ENCODE peak calls at places on chromosomes 11 and 22, in ten cellular contexts. Y is AG04450; Q is MCF 10A; J is HEK293T; P is KG1; K is psoas muscle; B is GM12892; G is amygdala; D is GM10248; E is activated CD8-positive, alpha-beta memory T cell treated with anti-CD3 and anti-CD28 coated beads for 1 hour. O is an unnamed sample.

GRCh38 chr11:61148016-61148640 is 13.1 kb downstream of the VPS37C start:
- DNase-seq in G (no peak), Y (no peak), D (no peak), E (no peak), B (no peak), Q (no peak), J (no peak), K (no peak), P (no peak), O (no peak)

GRCh38 chr11:36010010-36010740 is 66.3 kb downstream of the LDLRAD3 start:
- DNase-seq in Y (no peak), G (no peak), B (no peak), Q (peak; percentile 43), E (no peak), K (no peak), D (no peak), P (no peak), J (no peak), O (no peak)

GRCh38 chr11:200224-201003 is 6.8 kb downstream of the BET1L start:
- DNase-seq in G (no peak), P (no peak), K (no peak), E (no peak), Q (no peak), Y (no peak), J (no peak), D (no peak), B (no peak), O (no peak)

GRCh38 chr11:2885676-2886081 is at the start of gene CDKN1C:
- DNase-seq in Y (no peak), D (peak; percentile 90), G (peak; percentile 73), P (peak; percentile 36), K (peak; percentile 93), E (peak; percentile 56), Q (peak; percentile 63), J (peak; percentile 84), B (peak; percentile 89), O (peak; percentile 63)

GRCh38 chr11:60905047-60905446 is 1.3 kb downstream of the PRPF19 start:
- DNase-seq in P (no peak), G (no peak), B (no peak), Y (no peak), K (no peak), J (no peak), D (no peak), E (no peak), Q (no peak), O (no peak)

GRCh38 chr11:204587-205109 is 2.6 kb downstream of the BET1L start:
- DNase-seq in D (no peak), P (no peak), G (no peak), Q (no peak), J (no peak), K (no peak), Y (no peak), B (no peak), E (no peak), O (no peak)

GRCh38 chr22:50053861-50054260 is 4.2 kb downstream of the TTLL8 start:
- DNase-seq in E (no peak), D (no peak), G (no peak), P (no peak), Y (no peak), K (no peak), B (no peak), Q (no peak), J (no peak), O (no peak)

GRCh38 chr11:2792376-2793250 is 92.8 kb upstream of the KCNQ1OT1 start:
- DNase-seq in J (no peak), B (no peak), Y (no peak), E (no peak), K (peak; percentile 48), Q (no peak), G (no peak), P (no peak), D (no peak), O (peak; percentile 8)

GRCh38 chr22:46366801-46367706 is 31.5 kb downstream of the TRMU start:
- DNase-seq in B (no peak), Y (no peak), D (no peak), J (no peak), Q (no peak), G (no peak), E (no peak), K (peak; percentile 49), P (no peak), O (no peak)

GRCh38 chr11:65588199-65589054 is 7.2 kb downstream of the KCNK7 start:
- DNase-seq in Y (no peak), G (no peak), E (peak; percentile 52), K (peak; percentile 91), B (peak; percentile 98), J (peak; percentile 76), P (no peak), Q (peak; percentile 71), D (peak; percentile 95), O (peak; percentile 80)

GRCh38 chr11:44860967-44861828 is 89.5 kb downstream of the TP53I11 start:
- DNase-seq in P (no peak), K (no peak), Y (no peak), B (no peak), G (no peak), E (no peak), D (no peak), J (no peak), Q (no peak), O (no peak)

GRCh38 chr22:19477321-19478085 is 1.5 kb downstream of the UFD1 start:
- DNase-seq in J (no peak), Q (peak; percentile 14), K (no peak), Y (no peak), E (no peak), B (no peak), P (peak; percentile 4), D (no peak), G (no peak), O (no peak)

GRCh38 chr22:35604671-35605457 is 12.3 kb downstream of the MB start:
- DNase-seq in Y (no peak), G (no peak), Q (no peak), J (no peak), E (no peak), B (no peak), P (no peak), K (no peak), D (no peak), O (peak; percentile 69)

GRCh38 chr11:125468852-125469251 is 27.2 kb downstream of the FEZ1 start:
- DNase-seq in E (no peak), D (no peak), Q (no peak), J (no peak), G (no peak), B (no peak), P (no peak), Y (no peak), K (no peak), O (no peak)

GRCh38 chr11:28900427-28900826 is 792.2 kb downstream of the METTL15 start:
- DNase-seq in K (no peak), Y (no peak), B (no peak), E (no peak), P (no peak), G (no peak), J (no peak), D (no peak), Q (no peak), O (no peak)

GRCh38 chr11:35006389-35007128 is 90.1 kb downstream of the PDHX start:
- DNase-seq in P (no peak), Q (no peak), B (peak; percentile 27), J (no peak), Y (no peak), E (no peak), K (no peak), D (peak; percentile 74), G (no peak), O (no peak)

GRCh38 chr11:128551641-128552335 is 35.6 kb downstream of the ETS1 start:
- DNase-seq in K (no peak), Q (no peak), P (no peak), B (no peak), J (no peak), Y (no peak), D (peak; percentile 50), G (no peak), E (no peak), O (no peak)

GRCh38 chr11:112241486-112241885 is 15.3 kb downstream of the PTS start:
- DNase-seq in Y (peak; percentile 64), E (no peak), G (no peak), K (no peak), P (no peak), Q (no peak), B (no peak), D (no peak), J (no peak), O (no peak)

GRCh38 chr11:64410396-64410718 is 51.4 kb downstream of the RPS6KA4 start:
- DNase-seq in Y (no peak), D (no peak), Q (no peak), E (no peak), B (no peak), G (no peak), J (no peak), P (no peak), K (no peak), O (no peak)

GRCh38 chr22:47000256-47000655 is 237.8 kb downstream of the TBC1D22A start:
- DNase-seq in E (no peak), B (no peak), D (peak; percentile 45), Q (no peak), K (no peak), G (no peak), J (no peak), P (no peak), Y (no peak), O (no peak)

GRCh38 chr11:287821-288327 is 1.1 kb upstream of the PGGHG start:
- DNase-seq in D (no peak), Y (no peak), G (no peak), B (peak; percentile 17), K (peak; percentile 54), E (no peak), J (no peak), P (no peak), Q (no peak), O (no peak)